ENCODE peak calls at places on chromosomes 1 and 21, in ten cellular contexts. D, M, Y, N, U, G, V, T, F and R are unnamed samples. For H3K4me1, the result is how much of the 10 kb centered on the place peaks cover.

GRCh38 chr1:231591466-231591865 is 35.1 kb upstream of the DISC1 start:
- DNase-seq in D (no peak), M (no peak), Y (no peak), N (no peak), U (no peak), G (no peak), V (no peak), T (no peak), F (no peak), R (no peak)

GRCh38 chr1:34547043-34547674 is 207.7 kb upstream of the GJB5 start:
- DNase-seq in D (no peak), M (no peak), Y (peak), N (no peak), U (no peak), G (no peak), V (no peak), T (no peak), F (no peak), R (peak)

GRCh38 chr1:236688705-236689104 is 2.4 kb downstream of the ACTN2 start:
- DNase-seq in D (no peak), M (peak), Y (no peak), N (no peak), U (no peak), G (no peak), V (no peak), T (no peak), F (no peak), R (no peak)

GRCh38 chr21:43331962-43332458 is 94.9 kb downstream of the SIK1 start:
- DNase-seq in D (no peak), M (no peak), Y (peak), N (peak), U (no peak), G (peak), V (peak), T (no peak), F (peak), R (no peak)

GRCh38 chr21:37862536-37862935 is 53.7 kb downstream of the KCNJ6 start:
- DNase-seq in D (no peak), M (no peak), Y (peak), N (peak), U (no peak), G (no peak), V (no peak), T (no peak), F (peak), R (no peak)

GRCh38 chr1:153842006-153842471 is 66.8 kb downstream of the SLC27A3 start:
- DNase-seq in D (no peak), M (no peak), Y (peak), N (no peak), U (no peak), G (no peak), V (no peak), T (no peak), F (no peak), R (no peak)

GRCh38 chr1:44817307-44817706 is 9.0 kb downstream of the BTBD19 start:
- DNase-seq in D (no peak), M (no peak), Y (no peak), N (no peak), U (no peak), G (no peak), V (no peak), T (no peak), F (no peak), R (no peak)

GRCh38 chr1:229238674-229239415 is 32.1 kb upstream of the RAB4A start:
- DNase-seq in D (no peak), M (no peak), Y (peak), N (no peak), U (no peak), G (no peak), V (no peak), T (no peak), F (peak), R (no peak)

GRCh38 chr1:28887418-28887834 is 26.9 kb upstream of the EPB41 start:
- DNase-seq in D (peak), M (peak), Y (peak), N (no peak), U (peak), G (no peak), V (no peak), T (no peak), F (peak), R (peak)

GRCh38 chr21:42601656-42602055 is 51.8 kb upstream of the PDE9A start:
- DNase-seq in D (no peak), M (no peak), Y (no peak), N (no peak), U (no peak), G (no peak), V (no peak), T (no peak), F (no peak), R (no peak)

GRCh38 chr1:201405484-201405831 is 6.3 kb upstream of the LAD1 start:
- DNase-seq in D (no peak), M (no peak), Y (no peak), N (no peak), U (no peak), G (no peak), V (no peak), T (no peak), F (no peak), R (no peak)
- H3K4me1 ChIP-seq in D (under half), M (under half), Y (under half), N (under half), U (under half), G (under half), V (under half), T (under half), F (under half), R (under half)

GRCh38 chr1:115118086-115118485 is 28.8 kb upstream of the TSPAN2 start:
- DNase-seq in D (no peak), M (no peak), Y (no peak), N (no peak), U (no peak), G (no peak), V (no peak), T (peak), F (no peak), R (no peak)
- H3K4me1 ChIP-seq in D (under half), M (under half), Y (under half), N (under half), U (under half), G (under half), V (under half), T (half or more), F (under half), R (under half)

GRCh38 chr1:1892079-1892762 is 1.3 kb upstream of the GNB1 start:
- DNase-seq in D (no peak), M (no peak), Y (peak), N (no peak), U (no peak), G (no peak), V (no peak), T (no peak), F (no peak), R (peak)

GRCh38 chr1:1889847-1890505 is 911 bp downstream of the GNB1 start:
- DNase-seq in D (peak), M (peak), Y (peak), N (peak), U (no peak), G (no peak), V (peak), T (no peak), F (peak), R (peak)

GRCh38 chr1:1892763-1893120 is 1.9 kb upstream of the GNB1 start:
- DNase-seq in D (no peak), M (no peak), Y (no peak), N (no peak), U (no peak), G (no peak), V (no peak), T (no peak), F (no peak), R (no peak)

GRCh38 chr1:1890506-1891348 is at the start of gene GNB1:
- DNase-seq in D (peak), M (peak), Y (peak), N (peak), U (peak), G (peak), V (peak), T (peak), F (peak), R (peak)

DNA sequence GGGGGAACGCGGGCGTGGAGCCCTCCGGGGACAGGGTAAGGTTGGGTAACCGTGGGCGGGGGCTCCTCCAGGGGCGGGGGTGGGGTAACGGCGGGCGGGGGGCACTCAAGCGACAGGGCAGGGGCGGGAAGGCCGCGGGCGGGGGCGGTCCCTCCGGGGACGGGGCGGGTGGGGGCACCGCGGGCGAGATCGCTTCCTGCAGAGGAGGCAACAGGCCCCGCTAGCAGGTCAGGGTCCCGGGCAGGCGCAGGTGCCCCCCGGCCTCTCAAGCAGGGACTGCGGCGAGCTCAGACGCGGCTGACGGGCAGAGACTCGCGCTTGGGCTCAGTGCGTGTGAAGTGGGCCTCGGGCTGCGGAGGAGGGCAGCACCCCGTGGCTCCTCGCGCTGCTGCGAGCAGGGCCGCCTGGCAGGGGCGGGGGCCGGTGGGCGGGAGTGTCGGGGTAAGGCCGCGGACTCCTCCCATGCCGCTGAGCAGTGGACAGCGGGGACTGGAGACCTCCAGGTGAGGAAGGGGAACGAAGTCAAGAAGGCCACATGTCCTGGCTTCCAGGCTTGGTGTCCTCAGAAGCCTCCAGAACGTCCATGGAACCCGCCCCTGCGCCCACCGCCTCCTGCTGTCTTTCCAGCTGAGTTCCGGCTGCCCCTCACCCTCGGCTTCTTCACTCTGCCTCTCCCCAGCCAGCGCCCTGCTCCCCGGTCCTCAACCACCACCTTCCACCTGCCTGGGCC is 627 bp upstream of the GNB1 start:
- DNase-seq in D (no peak), M (peak), Y (peak), N (peak), U (peak), G (no peak), V (peak), T (peak), F (peak), R (peak)
- H3K4me1 ChIP-seq in D (half or more), M (half or more), Y (under half), N (under half), U (under half), G (half or more), V (under half), T (under half), F (under half), R (under half)

GRCh38 chr1:8873506-8874229 is 4.8 kb downstream of the ENO1 start:
- DNase-seq in D (no peak), M (peak), Y (peak), N (peak), U (peak), G (peak), V (peak), T (peak), F (peak), R (peak)

GRCh38 chr1:8874230-8875201 is 4.0 kb downstream of the ENO1 start:
- DNase-seq in D (no peak), M (no peak), Y (peak), N (peak), U (no peak), G (no peak), V (no peak), T (no peak), F (peak), R (no peak)

GRCh38 chr1:8875216-8875861 is 3.1 kb downstream of the ENO1 start:
- DNase-seq in D (no peak), M (peak), Y (no peak), N (no peak), U (no peak), G (no peak), V (no peak), T (no peak), F (no peak), R (no peak)

GRCh38 chr1:8878448-8879347 is at the start of gene ENO1:
- DNase-seq in D (peak), M (peak), Y (peak), N (peak), U (peak), G (peak), V (peak), T (peak), F (peak), R (peak)

GRCh38 chr1:8876099-8876496 is 2.4 kb downstream of the ENO1 start:
- DNase-seq in D (no peak), M (no peak), Y (no peak), N (no peak), U (no peak), G (no peak), V (no peak), T (no peak), F (no peak), R (no peak)
- H3K4me1 ChIP-seq in D (half or more), M (half or more), Y (half or more), N (under half), U (under half), G (half or more), V (half or more), T (half or more), F (half or more), R (under half)